ENCODE peak calls at places on chromosomes 13 and 19, in ten cellular contexts. W, I, O, S, X, M, U, T, H and N are unnamed samples.

GRCh38 chr19:6064703-6065073 is 45.6 kb downstream of the RFX2 start:
- DNase-seq in W (no peak), I (no peak), O (no peak), S (no peak), X (no peak), M (no peak), U (no peak), T (no peak), H (no peak), N (no peak)

GRCh38 chr19:35330475-35330874 is 1.5 kb downstream of the CD22 start:
- DNase-seq in W (no peak), I (no peak), O (no peak), S (peak), X (no peak), M (no peak), U (no peak), T (no peak), H (no peak), N (no peak)

GRCh38 chr19:21466627-21467026 is 38.8 kb upstream of the ZNF429 start:
- DNase-seq in W (no peak), I (no peak), O (no peak), S (no peak), X (no peak), M (no peak), U (peak), T (no peak), H (no peak), N (no peak)

GRCh38 chr19:46256855-46257254 is 27.3 kb downstream of the IGFL1 start:
- DNase-seq in W (no peak), I (no peak), O (no peak), S (no peak), X (no peak), M (no peak), U (no peak), T (no peak), H (no peak), N (peak)

GRCh38 chr13:45954861-45955595 is 97.5 kb downstream of the ZC3H13 start:
- DNase-seq in W (no peak), I (no peak), O (no peak), S (no peak), X (no peak), M (no peak), U (no peak), T (no peak), H (no peak), N (no peak)

GRCh38 chr19:18119243-18120105 is 21.9 kb downstream of the MAST3 start:
- DNase-seq in W (no peak), I (no peak), O (no peak), S (peak), X (no peak), M (no peak), U (no peak), T (no peak), H (no peak), N (no peak)

GRCh38 chr13:101018720-101019119 is 344.1 kb upstream of the TMTC4 start:
- DNase-seq in W (no peak), I (no peak), O (peak), S (no peak), X (no peak), M (no peak), U (no peak), T (no peak), H (no peak), N (peak)

GRCh38 chr13:110195547-110196485 is 111.1 kb downstream of the COL4A1 start:
- DNase-seq in W (no peak), I (no peak), O (no peak), S (no peak), X (no peak), M (no peak), U (peak), T (no peak), H (no peak), N (no peak)

GRCh38 chr19:40629346-40629745 is 28.2 kb downstream of the LTBP4 start:
- DNase-seq in W (no peak), I (no peak), O (no peak), S (no peak), X (no peak), M (no peak), U (peak), T (no peak), H (no peak), N (no peak)

GRCh38 chr13:32229443-32229842 is 85.7 kb downstream of the ZAR1L start:
- DNase-seq in W (no peak), I (no peak), O (no peak), S (no peak), X (no peak), M (no peak), U (no peak), T (no peak), H (no peak), N (no peak)

GRCh38 chr19:12792048-12792852 is 964 bp downstream of the JUNB start:
- DNase-seq in W (peak), I (no peak), O (peak), S (peak), X (peak), M (peak), U (peak), T (peak), H (peak), N (peak)

GRCh38 chr13:27450921-27451461 is 627 bp upstream of the MTIF3 start:
- DNase-seq in W (peak), I (no peak), O (peak), S (peak), X (peak), M (peak), U (peak), T (peak), H (peak), N (peak)

GRCh38 chr13:114310961-114311360 is 3.3 kb upstream of the CHAMP1 start:
- DNase-seq in W (no peak), I (no peak), O (no peak), S (no peak), X (no peak), M (no peak), U (no peak), T (no peak), H (no peak), N (no peak)

GRCh38 chr13:87356314-87356713 is 314.9 kb upstream of the SLITRK5 start:
- DNase-seq in W (no peak), I (no peak), O (no peak), S (no peak), X (no peak), M (no peak), U (no peak), T (peak), H (no peak), N (no peak)

GRCh38 chr13:101323601-101324000 is 92.7 kb downstream of the NALCN start:
- DNase-seq in W (no peak), I (no peak), O (peak), S (no peak), X (no peak), M (no peak), U (no peak), T (no peak), H (no peak), N (no peak)

GRCh38 chr13:106595623-106596022 is 27.7 kb upstream of the ARGLU1 start:
- DNase-seq in W (peak), I (no peak), O (no peak), S (no peak), X (no peak), M (peak), U (no peak), T (no peak), H (no peak), N (no peak)

GRCh38 chr13:114059428-114059827 is 73.0 kb downstream of the RASA3 start:
- DNase-seq in W (no peak), I (no peak), O (no peak), S (no peak), X (no peak), M (no peak), U (no peak), T (no peak), H (no peak), N (no peak)

GRCh38 chr13:45731455-45731854 is 29.3 kb downstream of the CBY2 start:
- DNase-seq in W (no peak), I (no peak), O (no peak), S (no peak), X (no peak), M (no peak), U (no peak), T (no peak), H (no peak), N (no peak)

GRCh38 chr13:39876258-39876657 is 220.8 kb downstream of the COG6 start:
- DNase-seq in W (no peak), I (no peak), O (peak), S (no peak), X (no peak), M (no peak), U (no peak), T (no peak), H (no peak), N (peak)

GRCh38 chr13:97758317-97758716 is 195.2 kb upstream of the IPO5 start:
- DNase-seq in W (peak), I (no peak), O (no peak), S (no peak), X (no peak), M (no peak), U (no peak), T (no peak), H (no peak), N (peak)

GRCh38 chr19:13583114-13583513 is 76.8 kb upstream of the CACNA1A start:
- DNase-seq in W (no peak), I (no peak), O (no peak), S (no peak), X (no peak), M (no peak), U (no peak), T (no peak), H (no peak), N (no peak)

GRCh38 chr13:75839418-75839817 is 203.3 kb downstream of the LMO7 start:
- DNase-seq in W (no peak), I (no peak), O (no peak), S (no peak), X (no peak), M (no peak), U (no peak), T (no peak), H (no peak), N (no peak)

GRCh38 chr13:31670831-31671617 is 68.3 kb upstream of the RXFP2 start:
- DNase-seq in W (no peak), I (no peak), O (no peak), S (no peak), X (no peak), M (no peak), U (no peak), T (no peak), H (no peak), N (peak)

GRCh38 chr13:99281811-99282263 is 23.7 kb upstream of the GPR18 start:
- DNase-seq in W (peak), I (no peak), O (no peak), S (peak), X (peak), M (peak), U (peak), T (peak), H (no peak), N (no peak)

GRCh38 chr13:24159921-24160324 is 597 bp upstream of the SPATA13 start:
- DNase-seq in W (no peak), I (no peak), O (no peak), S (no peak), X (no peak), M (no peak), U (no peak), T (no peak), H (peak), N (no peak)

GRCh38 chr13:113989585-113990300 is 15.9 kb upstream of the C13orf46 start:
- DNase-seq in W (no peak), I (no peak), O (no peak), S (no peak), X (no peak), M (no peak), U (peak), T (no peak), H (no peak), N (no peak)

GRCh38 chr13:27565818-27566217 is 54.5 kb downstream of the LNX2 start:
- DNase-seq in W (no peak), I (no peak), O (no peak), S (no peak), X (no peak), M (no peak), U (no peak), T (no peak), H (no peak), N (no peak)

DNA sequence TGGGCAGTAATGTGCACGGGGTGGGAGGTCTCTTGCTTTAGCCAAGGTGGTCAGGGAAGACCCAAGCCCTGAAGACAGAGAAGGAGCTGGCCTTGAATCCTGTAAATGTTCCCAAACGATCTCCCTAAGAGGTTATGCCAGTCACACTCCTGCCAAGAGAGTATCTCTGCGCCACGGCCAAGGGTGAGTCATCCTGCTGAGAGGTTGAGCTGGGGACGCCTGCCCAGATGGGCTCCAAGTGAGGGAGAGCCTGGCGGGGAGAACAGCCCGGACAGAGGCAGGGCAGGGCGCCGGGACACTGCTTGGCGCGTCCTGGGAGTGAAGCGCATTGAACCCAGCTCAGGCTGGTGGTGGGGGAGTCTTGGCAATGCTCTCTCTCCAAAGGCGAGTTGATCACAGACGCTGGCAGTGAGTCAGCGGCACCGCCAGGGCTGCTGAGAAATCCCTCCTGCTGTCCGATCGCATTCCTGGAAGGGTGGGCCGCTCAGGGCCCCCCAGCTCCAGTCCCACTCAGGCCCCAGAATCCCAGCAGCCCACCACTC is 16.4 kb downstream of the SULT2B1 start:
- DNase-seq in W (peak), I (peak), O (peak), S (peak), X (peak), M (peak), U (peak), T (peak), H (peak), N (peak)
- TF ChIP-seq CTCF in W (no peak), I (no peak), O (no peak), S (no peak), X (no peak), M (no peak), U (no peak), T (no peak), H (no peak), N (no peak)

DNA sequence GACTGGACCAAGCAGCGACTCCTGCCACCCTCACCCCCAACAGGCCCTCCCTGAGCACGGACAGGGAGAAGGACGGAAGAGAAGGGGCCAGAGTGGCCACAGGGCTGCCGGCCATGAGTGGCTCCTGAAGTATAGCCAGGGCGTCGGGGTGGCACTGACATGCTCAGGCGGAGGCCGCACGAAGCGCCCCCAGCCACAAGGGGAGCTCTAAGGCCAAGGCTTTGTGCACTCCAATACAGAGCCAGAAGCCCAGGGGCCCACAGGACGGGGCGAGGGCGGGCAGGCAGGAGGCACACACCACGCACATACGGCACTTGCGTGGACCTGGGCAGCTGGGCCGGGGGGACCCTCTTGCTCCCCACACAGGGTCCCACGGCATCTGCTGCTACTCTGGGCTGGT is 52.0 kb downstream of the KLF2 start:
- DNase-seq in W (no peak), I (no peak), O (no peak), S (no peak), X (no peak), M (no peak), U (no peak), T (no peak), H (peak), N (no peak)
- TF ChIP-seq CTCF in W (no peak), I (no peak), O (peak), S (peak), X (no peak), M (peak), U (no peak), T (peak), H (peak), N (peak)

GRCh38 chr13:112759053-112759452 is 69.2 kb downstream of the ATP11A start:
- DNase-seq in W (no peak), I (no peak), O (no peak), S (no peak), X (no peak), M (no peak), U (no peak), T (no peak), H (no peak), N (no peak)
- TF ChIP-seq CTCF in W (no peak), I (no peak), O (no peak), S (no peak), X (no peak), M (no peak), U (no peak), T (no peak), H (no peak), N (no peak)

GRCh38 chr19:3124630-3125029 is 11.2 kb upstream of the GNA15 start:
- DNase-seq in W (no peak), I (no peak), O (no peak), S (no peak), X (no peak), M (no peak), U (no peak), T (no peak), H (no peak), N (no peak)

GRCh38 chr19:3132971-3133792 is 2.7 kb upstream of the GNA15 start:
- DNase-seq in W (peak), I (no peak), O (no peak), S (peak), X (no peak), M (peak), U (no peak), T (peak), H (no peak), N (peak)

GRCh38 chr19:3125900-3126524 is 9.8 kb upstream of the GNA15 start:
- DNase-seq in W (no peak), I (no peak), O (no peak), S (peak), X (peak), M (peak), U (no peak), T (peak), H (peak), N (peak)

GRCh38 chr19:3131168-3131567 is 4.7 kb upstream of the GNA15 start:
- DNase-seq in W (no peak), I (no peak), O (no peak), S (no peak), X (no peak), M (no peak), U (no peak), T (no peak), H (no peak), N (no peak)

DNA sequence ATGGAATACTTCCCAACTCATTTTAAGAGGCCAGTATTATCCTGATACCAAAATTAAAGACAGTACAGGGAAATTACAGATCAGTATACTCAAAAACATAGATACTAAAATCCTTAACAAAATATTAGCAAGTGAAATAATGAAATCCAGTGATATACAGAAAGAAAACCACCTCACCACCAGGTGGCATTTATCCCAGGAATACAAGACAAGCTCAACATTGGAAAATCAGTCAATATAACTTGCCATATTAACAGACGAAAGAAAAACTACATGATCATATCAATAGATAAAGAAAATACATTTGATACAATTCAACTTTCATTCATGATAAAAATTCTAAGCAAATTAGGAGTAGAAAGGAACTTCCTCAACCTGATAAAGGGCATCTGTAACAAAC is 6.7 kb upstream of the GNA15 start:
- DNase-seq in W (no peak), I (no peak), O (peak), S (no peak), X (no peak), M (no peak), U (no peak), T (no peak), H (no peak), N (peak)
- TF ChIP-seq CTCF in W (peak), I (peak), O (peak), S (peak), X (peak), M (peak), U (no peak), T (peak), H (peak), N (peak)